ENCODE peak calls at places on chromosomes 3 and 15, in six cellular contexts. E is HCT116; D is NCI-H1092 treated with DMSO at 0.1 percent for 48 hours; A is adrenal gland; L is H54; B is stimulated activated CD4-positive, alpha-beta T cell treated with anti-CD3 and anti-CD28 coated beads, Interleukin-15, amount 100 ng/mL, for 1 hour. Z is an unnamed sample.

GRCh38 chr15:70088887-70089691 is 8.6 kb downstream of the TLE3 start:
- DNase-seq in L (no peak), D (no peak), E (no peak), A (no peak), B (no peak), Z (no peak)

GRCh38 chr15:25792128-25792527 is 71.0 kb downstream of the ATP10A start:
- DNase-seq in B (no peak), L (no peak), D (no peak), A (no peak), E (no peak), Z (no peak)

GRCh38 chr3:8854656-8855055 is 85.2 kb upstream of the OXTR start:
- DNase-seq in D (no peak), L (no peak), A (no peak), E (no peak), B (no peak), Z (no peak)

GRCh38 chr15:25846377-25846776 is 16.8 kb downstream of the ATP10A start:
- DNase-seq in A (no peak), B (no peak), E (no peak), D (no peak), L (no peak), Z (no peak)

GRCh38 chr3:29764603-29765254 is 483.9 kb downstream of the RBMS3 start:
- DNase-seq in B (no peak), E (peak; percentile 16), D (peak; percentile 34), A (peak; percentile 48), L (no peak), Z (no peak)

GRCh38 chr3:15860014-15860934 is 62.5 kb upstream of the ANKRD28 start:
- DNase-seq in D (peak; percentile 15), B (no peak), E (peak; percentile 49), A (peak; percentile 45), L (peak; percentile 78), Z (no peak)

GRCh38 chr3:140117111-140117526 is 182.1 kb downstream of the CLSTN2 start:
- DNase-seq in B (no peak), E (no peak), A (peak; percentile 35), L (no peak), D (no peak), Z (no peak)

GRCh38 chr3:131454501-131454900 is 48.3 kb downstream of the MRPL3 start:
- DNase-seq in B (no peak), L (no peak), A (no peak), D (no peak), E (no peak), Z (no peak)

GRCh38 chr3:112333386-112334334 is 704 bp downstream of the CD200 start:
- DNase-seq in E (no peak), B (no peak), A (no peak), L (no peak), D (peak; percentile 85), Z (no peak)

GRCh38 chr3:14641346-14641745 is 10.2 kb upstream of the CCDC174 start:
- DNase-seq in A (no peak), D (no peak), L (no peak), E (no peak), B (no peak), Z (no peak)

GRCh38 chr3:148075829-148076716 is 621.6 kb upstream of the AGTR1 start:
- DNase-seq in L (peak; percentile 5), D (no peak), A (peak; percentile 23), B (no peak), E (peak; percentile 38), Z (no peak)

GRCh38 chr3:60708191-60708975 is 542.9 kb downstream of the FHIT start:
- DNase-seq in L (no peak), A (no peak), D (peak; percentile 37), B (no peak), E (no peak), Z (no peak)

GRCh38 chr3:174100744-174101143 is 703.2 kb downstream of the NLGN1 start:
- DNase-seq in L (no peak), E (no peak), B (no peak), A (no peak), D (no peak), Z (no peak)

GRCh38 chr3:13891492-13892073 is 11.7 kb upstream of the WNT7A start:
- DNase-seq in L (no peak), E (no peak), D (no peak), B (no peak), A (no peak), Z (no peak)

GRCh38 chr3:168813261-168813660 is 717.5 kb upstream of the GOLIM4 start:
- DNase-seq in A (no peak), L (no peak), D (peak; percentile 12), B (no peak), E (no peak), Z (no peak)

GRCh38 chr3:17742837-17743659 is 617 bp upstream of the TBC1D5 start:
- DNase-seq in B (no peak), E (no peak), D (no peak), A (no peak), L (no peak), Z (no peak)

GRCh38 chr15:45393851-45394250 is 15.5 kb upstream of the GATM start:
- DNase-seq in L (no peak), A (no peak), D (no peak), B (no peak), E (no peak), Z (no peak)

GRCh38 chr3:31550452-31551251 is 17.9 kb downstream of the STT3B start:
- DNase-seq in E (no peak), B (no peak), D (no peak), A (no peak), L (no peak), Z (no peak)

GRCh38 chr3:117853923-117854322 is 1144.3 kb downstream of the TUSC7 start:
- DNase-seq in D (peak; percentile 61), L (no peak), A (no peak), B (no peak), E (no peak), Z (no peak)

GRCh38 chr3:187736418-187736871 is 8.8 kb downstream of the BCL6 start:
- DNase-seq in D (no peak), L (no peak), E (no peak), B (no peak), A (peak; percentile 73), Z (no peak)

GRCh38 chr3:192850501-192850981 is 67.1 kb downstream of the MB21D2 start:
- DNase-seq in B (no peak), D (no peak), L (peak; percentile 51), E (no peak), A (no peak), Z (no peak)

GRCh38 chr3:52253314-52254260 is 8.0 kb downstream of the PPM1M start:
- DNase-seq in A (peak; percentile 54), D (no peak), L (no peak), E (no peak), B (peak; percentile 65), Z (peak; percentile 87)

Z was measured in central memory CD8-positive, alpha-beta T cell.